ENCODE peak calls at places on chromosomes 13 and 19, in nine cellular contexts. One of them, this sample, is unnamed.

GRCh38 chr13:27172495-27172842 is 858 bp upstream of the USP12 start:
- DNase-seq in NCI-H1417: no peak
- DNase-seq in activated CD4-positive, alpha-beta T cell treated with anti-CD3 and anti-CD28 coated beads for 36 hours: peak; percentile 18
- DNase-seq in left colon: no peak
- DNase-seq in fibroblast of pulmonary artery: peak; percentile 72
- DNase-seq in substantia nigra: no peak
- DNase-seq in immature natural killer cell: no peak
- DNase-seq in pancreas: no peak
- DNase-seq in HepG2: no peak
- DNase-seq in this sample: no peak

GRCh38 chr19:36213793-36214387 is 575 bp downstream of the ZNF565 start:
- DNase-seq in HepG2: no peak
- DNase-seq in pancreas: no peak
- DNase-seq in left colon: peak; percentile 26
- DNase-seq in fibroblast of pulmonary artery: peak; percentile 28
- DNase-seq in NCI-H1417: no peak
- DNase-seq in immature natural killer cell: no peak
- DNase-seq in substantia nigra: no peak
- DNase-seq in activated CD4-positive, alpha-beta T cell treated with anti-CD3 and anti-CD28 coated beads for 36 hours: peak; percentile 86
- DNase-seq in this sample: no peak

GRCh38 chr19:15378529-15379082 is 981 bp downstream of the AKAP8 start:
- DNase-seq in immature natural killer cell: peak; percentile 47
- DNase-seq in substantia nigra: no peak
- DNase-seq in HepG2: peak; percentile 34
- DNase-seq in NCI-H1417: peak; percentile 68
- DNase-seq in pancreas: no peak
- DNase-seq in activated CD4-positive, alpha-beta T cell treated with anti-CD3 and anti-CD28 coated beads for 36 hours: peak; percentile 73
- DNase-seq in left colon: peak; percentile 58
- DNase-seq in fibroblast of pulmonary artery: peak; percentile 56
- DNase-seq in this sample: no peak

GRCh38 chr19:30071871-30072270 is 129.8 kb downstream of the URI1 start:
- DNase-seq in NCI-H1417: no peak
- DNase-seq in HepG2: no peak
- DNase-seq in activated CD4-positive, alpha-beta T cell treated with anti-CD3 and anti-CD28 coated beads for 36 hours: no peak
- DNase-seq in immature natural killer cell: no peak
- DNase-seq in fibroblast of pulmonary artery: no peak
- DNase-seq in substantia nigra: no peak
- DNase-seq in left colon: peak; percentile 12
- DNase-seq in pancreas: no peak
- DNase-seq in this sample: no peak

GRCh38 chr13:71864094-71864980 is 2.7 kb downstream of the DACH1 start:
- DNase-seq in substantia nigra: no peak
- DNase-seq in fibroblast of pulmonary artery: no peak
- DNase-seq in NCI-H1417: peak; percentile 93
- DNase-seq in immature natural killer cell: no peak
- DNase-seq in left colon: peak; percentile 84
- DNase-seq in pancreas: peak; percentile 24
- DNase-seq in activated CD4-positive, alpha-beta T cell treated with anti-CD3 and anti-CD28 coated beads for 36 hours: peak; percentile 60
- DNase-seq in HepG2: no peak
- DNase-seq in this sample: no peak

GRCh38 chr13:90591927-90592268 is 755.6 kb upstream of the MIR17HG start:
- DNase-seq in substantia nigra: no peak
- DNase-seq in activated CD4-positive, alpha-beta T cell treated with anti-CD3 and anti-CD28 coated beads for 36 hours: no peak
- DNase-seq in NCI-H1417: no peak
- DNase-seq in pancreas: no peak
- DNase-seq in immature natural killer cell: no peak
- DNase-seq in left colon: no peak
- DNase-seq in fibroblast of pulmonary artery: peak; percentile 4
- DNase-seq in HepG2: peak; percentile 3
- DNase-seq in this sample: no peak

GRCh38 chr13:40060318-40061007 is 405.0 kb downstream of the COG6 start:
- DNase-seq in left colon: no peak
- DNase-seq in immature natural killer cell: no peak
- DNase-seq in substantia nigra: peak; percentile 67
- DNase-seq in fibroblast of pulmonary artery: peak; percentile 72
- DNase-seq in activated CD4-positive, alpha-beta T cell treated with anti-CD3 and anti-CD28 coated beads for 36 hours: peak; percentile 76
- DNase-seq in NCI-H1417: peak; percentile 13
- DNase-seq in HepG2: no peak
- DNase-seq in pancreas: peak; percentile 95
- DNase-seq in this sample: peak; percentile 54

GRCh38 chr19:17455711-17456123 is 5.0 kb downstream of the NXNL1 start:
- DNase-seq in activated CD4-positive, alpha-beta T cell treated with anti-CD3 and anti-CD28 coated beads for 36 hours: no peak
- DNase-seq in pancreas: no peak
- DNase-seq in HepG2: no peak
- DNase-seq in fibroblast of pulmonary artery: no peak
- DNase-seq in substantia nigra: no peak
- DNase-seq in immature natural killer cell: no peak
- DNase-seq in left colon: no peak
- DNase-seq in NCI-H1417: peak; percentile 20
- DNase-seq in this sample: no peak

GRCh38 chr13:25910243-25910642 is 141.6 kb downstream of the SHISA2 start:
- DNase-seq in fibroblast of pulmonary artery: no peak
- DNase-seq in immature natural killer cell: no peak
- DNase-seq in NCI-H1417: peak; percentile 61
- DNase-seq in HepG2: no peak
- DNase-seq in pancreas: no peak
- DNase-seq in substantia nigra: no peak
- DNase-seq in activated CD4-positive, alpha-beta T cell treated with anti-CD3 and anti-CD28 coated beads for 36 hours: no peak
- DNase-seq in left colon: no peak
- DNase-seq in this sample: no peak

GRCh38 chr19:15276620-15277019 is 44.4 kb upstream of the EPHX3 start:
- DNase-seq in substantia nigra: no peak
- DNase-seq in immature natural killer cell: no peak
- DNase-seq in fibroblast of pulmonary artery: no peak
- DNase-seq in activated CD4-positive, alpha-beta T cell treated with anti-CD3 and anti-CD28 coated beads for 36 hours: no peak
- DNase-seq in HepG2: no peak
- DNase-seq in left colon: no peak
- DNase-seq in pancreas: no peak
- DNase-seq in NCI-H1417: no peak
- DNase-seq in this sample: no peak

GRCh38 chr13:33842207-33842606 is 24.3 kb downstream of the RFC3 start:
- DNase-seq in immature natural killer cell: no peak
- DNase-seq in pancreas: no peak
- DNase-seq in activated CD4-positive, alpha-beta T cell treated with anti-CD3 and anti-CD28 coated beads for 36 hours: no peak
- DNase-seq in HepG2: no peak
- DNase-seq in left colon: no peak
- DNase-seq in substantia nigra: no peak
- DNase-seq in NCI-H1417: no peak
- DNase-seq in fibroblast of pulmonary artery: no peak
- DNase-seq in this sample: no peak

GRCh38 chr13:19596960-19597361 is 35.6 kb upstream of the TPTE2 start:
- DNase-seq in HepG2: peak; percentile 96
- DNase-seq in fibroblast of pulmonary artery: peak; percentile 18
- DNase-seq in pancreas: no peak
- DNase-seq in substantia nigra: no peak
- DNase-seq in immature natural killer cell: no peak
- DNase-seq in activated CD4-positive, alpha-beta T cell treated with anti-CD3 and anti-CD28 coated beads for 36 hours: no peak
- DNase-seq in NCI-H1417: no peak
- DNase-seq in left colon: no peak
- DNase-seq in this sample: no peak

GRCh38 chr19:39599116-39599515 is 3.2 kb upstream of the LGALS13 start:
- DNase-seq in HepG2: peak; percentile 30
- DNase-seq in NCI-H1417: no peak
- DNase-seq in fibroblast of pulmonary artery: peak; percentile 46
- DNase-seq in pancreas: no peak
- DNase-seq in substantia nigra: no peak
- DNase-seq in immature natural killer cell: no peak
- DNase-seq in left colon: no peak
- DNase-seq in activated CD4-positive, alpha-beta T cell treated with anti-CD3 and anti-CD28 coated beads for 36 hours: peak; percentile 58
- DNase-seq in this sample: no peak

GRCh38 chr19:5742051-5742450 is 21.6 kb downstream of the CATSPERD start:
- DNase-seq in substantia nigra: no peak
- DNase-seq in left colon: no peak
- DNase-seq in activated CD4-positive, alpha-beta T cell treated with anti-CD3 and anti-CD28 coated beads for 36 hours: no peak
- DNase-seq in fibroblast of pulmonary artery: no peak
- DNase-seq in immature natural killer cell: no peak
- DNase-seq in NCI-H1417: no peak
- DNase-seq in pancreas: no peak
- DNase-seq in HepG2: no peak
- DNase-seq in this sample: no peak

GRCh38 chr19:38993271-38993670 is 17.7 kb upstream of the FBXO17 start:
- DNase-seq in left colon: no peak
- DNase-seq in fibroblast of pulmonary artery: peak; percentile 57
- DNase-seq in immature natural killer cell: no peak
- DNase-seq in pancreas: no peak
- DNase-seq in substantia nigra: no peak
- DNase-seq in HepG2: no peak
- DNase-seq in activated CD4-positive, alpha-beta T cell treated with anti-CD3 and anti-CD28 coated beads for 36 hours: no peak
- DNase-seq in NCI-H1417: no peak
- DNase-seq in this sample: no peak

GRCh38 chr13:77563110-77563509 is 27.6 kb downstream of the SCEL start:
- DNase-seq in immature natural killer cell: no peak
- DNase-seq in pancreas: no peak
- DNase-seq in HepG2: peak; percentile 7
- DNase-seq in NCI-H1417: no peak
- DNase-seq in fibroblast of pulmonary artery: peak; percentile 58
- DNase-seq in left colon: no peak
- DNase-seq in activated CD4-positive, alpha-beta T cell treated with anti-CD3 and anti-CD28 coated beads for 36 hours: no peak
- DNase-seq in substantia nigra: no peak
- DNase-seq in this sample: no peak

GRCh38 chr19:33471111-33471996 is 50.2 kb downstream of the PEPD start:
- DNase-seq in HepG2: no peak
- DNase-seq in NCI-H1417: no peak
- DNase-seq in fibroblast of pulmonary artery: no peak
- DNase-seq in immature natural killer cell: no peak
- DNase-seq in left colon: no peak
- DNase-seq in substantia nigra: no peak
- DNase-seq in pancreas: no peak
- DNase-seq in activated CD4-positive, alpha-beta T cell treated with anti-CD3 and anti-CD28 coated beads for 36 hours: no peak
- DNase-seq in this sample: no peak

GRCh38 chr13:43546260-43546659 is 240.5 kb downstream of the ENOX1 start:
- DNase-seq in immature natural killer cell: no peak
- DNase-seq in left colon: no peak
- DNase-seq in HepG2: no peak
- DNase-seq in fibroblast of pulmonary artery: peak; percentile 29
- DNase-seq in pancreas: no peak
- DNase-seq in NCI-H1417: peak; percentile 42
- DNase-seq in substantia nigra: no peak
- DNase-seq in activated CD4-positive, alpha-beta T cell treated with anti-CD3 and anti-CD28 coated beads for 36 hours: no peak
- DNase-seq in this sample: no peak

GRCh38 chr13:89763011-89763410 is 1584.5 kb upstream of the MIR17HG start:
- DNase-seq in NCI-H1417: no peak
- DNase-seq in pancreas: no peak
- DNase-seq in HepG2: no peak
- DNase-seq in left colon: no peak
- DNase-seq in substantia nigra: no peak
- DNase-seq in fibroblast of pulmonary artery: peak; percentile 3
- DNase-seq in activated CD4-positive, alpha-beta T cell treated with anti-CD3 and anti-CD28 coated beads for 36 hours: no peak
- DNase-seq in immature natural killer cell: no peak
- DNase-seq in this sample: no peak

GRCh38 chr13:110528371-110528770 is 33.2 kb downstream of the RAB20 start:
- DNase-seq in activated CD4-positive, alpha-beta T cell treated with anti-CD3 and anti-CD28 coated beads for 36 hours: no peak
- DNase-seq in pancreas: no peak
- DNase-seq in substantia nigra: no peak
- DNase-seq in left colon: no peak
- DNase-seq in immature natural killer cell: no peak
- DNase-seq in NCI-H1417: no peak
- DNase-seq in fibroblast of pulmonary artery: peak; percentile 83
- DNase-seq in HepG2: no peak
- DNase-seq in this sample: no peak

GRCh38 chr13:76440568-76440967 is 445.6 kb downstream of the KCTD12 start:
- DNase-seq in HepG2: no peak
- DNase-seq in pancreas: no peak
- DNase-seq in NCI-H1417: no peak
- DNase-seq in activated CD4-positive, alpha-beta T cell treated with anti-CD3 and anti-CD28 coated beads for 36 hours: no peak
- DNase-seq in immature natural killer cell: no peak
- DNase-seq in fibroblast of pulmonary artery: no peak
- DNase-seq in substantia nigra: no peak
- DNase-seq in left colon: no peak
- DNase-seq in this sample: no peak

GRCh38 chr13:27666951-27667350 is 45.3 kb downstream of the POLR1D start:
- DNase-seq in activated CD4-positive, alpha-beta T cell treated with anti-CD3 and anti-CD28 coated beads for 36 hours: no peak
- DNase-seq in left colon: no peak
- DNase-seq in HepG2: no peak
- DNase-seq in pancreas: no peak
- DNase-seq in substantia nigra: no peak
- DNase-seq in immature natural killer cell: no peak
- DNase-seq in NCI-H1417: no peak
- DNase-seq in fibroblast of pulmonary artery: no peak
- DNase-seq in this sample: no peak

GRCh38 chr19:39746836-39747529 is 9.2 kb upstream of the CLC start:
- DNase-seq in NCI-H1417: no peak
- DNase-seq in immature natural killer cell: no peak
- DNase-seq in pancreas: peak; percentile 75
- DNase-seq in fibroblast of pulmonary artery: no peak
- DNase-seq in substantia nigra: no peak
- DNase-seq in left colon: no peak
- DNase-seq in activated CD4-positive, alpha-beta T cell treated with anti-CD3 and anti-CD28 coated beads for 36 hours: no peak
- DNase-seq in HepG2: no peak
- DNase-seq in this sample: no peak

GRCh38 chr13:32731576-32731975 is 145.3 kb downstream of the PDS5B start:
- DNase-seq in pancreas: no peak
- DNase-seq in substantia nigra: no peak
- DNase-seq in activated CD4-positive, alpha-beta T cell treated with anti-CD3 and anti-CD28 coated beads for 36 hours: peak; percentile 36
- DNase-seq in left colon: no peak
- DNase-seq in HepG2: no peak
- DNase-seq in fibroblast of pulmonary artery: no peak
- DNase-seq in NCI-H1417: no peak
- DNase-seq in immature natural killer cell: no peak
- DNase-seq in this sample: no peak

GRCh38 chr13:31538067-31539042 is 201.0 kb upstream of the RXFP2 start:
- DNase-seq in left colon: peak; percentile 30
- DNase-seq in NCI-H1417: peak; percentile 6
- DNase-seq in fibroblast of pulmonary artery: peak; percentile 69
- DNase-seq in immature natural killer cell: no peak
- DNase-seq in substantia nigra: no peak
- DNase-seq in pancreas: no peak
- DNase-seq in HepG2: peak; percentile 16
- DNase-seq in activated CD4-positive, alpha-beta T cell treated with anti-CD3 and anti-CD28 coated beads for 36 hours: no peak
- DNase-seq in this sample: no peak

GRCh38 chr19:46813570-46814358 is 25.4 kb upstream of the SLC1A5 start:
- DNase-seq in immature natural killer cell: no peak
- DNase-seq in substantia nigra: peak; percentile 23
- DNase-seq in HepG2: peak; percentile 56
- DNase-seq in pancreas: peak; percentile 52
- DNase-seq in fibroblast of pulmonary artery: peak; percentile 92
- DNase-seq in left colon: peak; percentile 51
- DNase-seq in NCI-H1417: peak; percentile 22
- DNase-seq in activated CD4-positive, alpha-beta T cell treated with anti-CD3 and anti-CD28 coated beads for 36 hours: no peak
- DNase-seq in this sample: no peak

GRCh38 chr19:11483176-11484111 is 2.6 kb upstream of the ELAVL3 start:
- DNase-seq in activated CD4-positive, alpha-beta T cell treated with anti-CD3 and anti-CD28 coated beads for 36 hours: no peak
- DNase-seq in HepG2: no peak
- DNase-seq in substantia nigra: no peak
- DNase-seq in left colon: no peak
- DNase-seq in immature natural killer cell: no peak
- DNase-seq in NCI-H1417: no peak
- DNase-seq in pancreas: no peak
- DNase-seq in fibroblast of pulmonary artery: no peak
- DNase-seq in this sample: no peak

GRCh38 chr13:100811906-100812305 is 137.3 kb upstream of the TMTC4 start:
- DNase-seq in activated CD4-positive, alpha-beta T cell treated with anti-CD3 and anti-CD28 coated beads for 36 hours: no peak
- DNase-seq in NCI-H1417: peak; percentile 48
- DNase-seq in immature natural killer cell: no peak
- DNase-seq in pancreas: no peak
- DNase-seq in fibroblast of pulmonary artery: no peak
- DNase-seq in left colon: no peak
- DNase-seq in HepG2: no peak
- DNase-seq in substantia nigra: no peak
- DNase-seq in this sample: no peak

GRCh38 chr13:93235258-93236015 is 8.8 kb downstream of the GPC6 start:
- DNase-seq in left colon: no peak
- DNase-seq in activated CD4-positive, alpha-beta T cell treated with anti-CD3 and anti-CD28 coated beads for 36 hours: no peak
- DNase-seq in NCI-H1417: no peak
- DNase-seq in substantia nigra: no peak
- DNase-seq in HepG2: no peak
- DNase-seq in pancreas: no peak
- DNase-seq in immature natural killer cell: no peak
- DNase-seq in fibroblast of pulmonary artery: peak; percentile 40
- DNase-seq in this sample: no peak

GRCh38 chr19:926595-927043 is 784 bp downstream of the ARID3A start:
- DNase-seq in immature natural killer cell: no peak
- DNase-seq in activated CD4-positive, alpha-beta T cell treated with anti-CD3 and anti-CD28 coated beads for 36 hours: peak; percentile 85
- DNase-seq in NCI-H1417: peak; percentile 68
- DNase-seq in pancreas: no peak
- DNase-seq in left colon: peak; percentile 60
- DNase-seq in HepG2: no peak
- DNase-seq in substantia nigra: no peak
- DNase-seq in fibroblast of pulmonary artery: peak; percentile 53
- DNase-seq in this sample: no peak

GRCh38 chr19:31285744-31286143 is 63.5 kb downstream of the TSHZ3 start:
- DNase-seq in substantia nigra: no peak
- DNase-seq in NCI-H1417: no peak
- DNase-seq in fibroblast of pulmonary artery: peak; percentile 65
- DNase-seq in left colon: no peak
- DNase-seq in pancreas: no peak
- DNase-seq in HepG2: no peak
- DNase-seq in activated CD4-positive, alpha-beta T cell treated with anti-CD3 and anti-CD28 coated beads for 36 hours: no peak
- DNase-seq in immature natural killer cell: no peak
- DNase-seq in this sample: peak; percentile 52

This sample was measured in dorsolateral prefrontal cortex.